ENCODE peak calls at places on chromosome 6, in seven cellular contexts. J is GDM1; V is stimulated activated CD4-positive, alpha-beta T cell treated with anti-CD3 and anti-CD28 coated beads, Interleukin-2, amount 100 ng/mL, for 48 hours; N is activated T-cell treated with anti-CD3 and anti-CD28 coated beads for 1 hour; L is T1000; P is mucosa of gallbladder; H is left cardiac atrium. Y is an unnamed sample.

GRCh38 chr6:160221423-160221822 is 37.2 kb downstream of the SLC22A2 start:
- DNase-seq in J (no peak), V (no peak), N (no peak), L (no peak), P (no peak), H (no peak), Y (no peak)

GRCh38 chr6:163645560-163645959 is 231.0 kb downstream of the QKI start:
- DNase-seq in J (no peak), V (no peak), N (no peak), L (no peak), P (no peak), H (no peak), Y (no peak)

GRCh38 chr6:116028233-116028632 is 32.5 kb downstream of the FRK start:
- DNase-seq in J (no peak), V (no peak), N (no peak), L (no peak), P (no peak), H (no peak), Y (no peak)

GRCh38 chr6:157374889-157375443 is 6.0 kb upstream of the ZDHHC14 start:
- DNase-seq in J (no peak), V (no peak), N (no peak), L (no peak), P (no peak), H (no peak), Y (no peak)

GRCh38 chr6:145086197-145086596 is 649.1 kb downstream of the EPM2A start:
- DNase-seq in J (no peak), V (no peak), N (no peak), L (no peak), P (no peak), H (no peak), Y (no peak)

GRCh38 chr6:158867381-158868121 is 48.4 kb upstream of the EZR start:
- DNase-seq in J (no peak), V (no peak), N (no peak), L (no peak), P (no peak), H (no peak), Y (no peak)

GRCh38 chr6:35359744-35360348 is 17.5 kb downstream of the PPARD start:
- DNase-seq in J (no peak), V (no peak), N (no peak), L (no peak), P (peak), H (peak), Y (no peak)

GRCh38 chr6:133062077-133062476 is 179.1 kb upstream of the EYA4 start:
- DNase-seq in J (no peak), V (no peak), N (no peak), L (no peak), P (no peak), H (peak), Y (no peak)

GRCh38 chr6:41174610-41175009 is 11.7 kb upstream of the TREM2 start:
- DNase-seq in J (no peak), V (no peak), N (no peak), L (no peak), P (no peak), H (no peak), Y (no peak)

GRCh38 chr6:24126586-24127192 is 674 bp downstream of the NRSN1 start:
- DNase-seq in J (peak), V (peak), N (no peak), L (peak), P (peak), H (peak), Y (no peak)